ENCODE peak calls at places on chromosomes 7 and 10, in ten cellular contexts. N, M, F, I, H, D, P, Y, Z and J are unnamed samples.

GRCh38 chr7:12244694-12245093 is 33.6 kb downstream of the TMEM106B start:
- DNase-seq in N (no peak), M (no peak), F (no peak), I (no peak), H (no peak), D (no peak), P (no peak), Y (no peak), Z (no peak), J (no peak)

GRCh38 chr7:106064836-106065559 is 47.1 kb downstream of the SYPL1 start:
- DNase-seq in N (peak), M (no peak), F (no peak), I (no peak), H (peak), D (peak), P (peak), Y (peak), Z (peak), J (peak)

GRCh38 chr10:72009062-72009429 is 44.9 kb downstream of the CHST3 start:
- DNase-seq in N (no peak), M (no peak), F (no peak), I (no peak), H (no peak), D (no peak), P (peak), Y (no peak), Z (no peak), J (no peak)

GRCh38 chr10:22723343-22723779 is 9.0 kb upstream of the PIP4K2A start:
- DNase-seq in N (no peak), M (no peak), F (no peak), I (no peak), H (no peak), D (no peak), P (no peak), Y (no peak), Z (no peak), J (no peak)

GRCh38 chr10:64537931-64538330 is 1016.7 kb downstream of the REEP3 start:
- DNase-seq in N (no peak), M (no peak), F (no peak), I (no peak), H (no peak), D (no peak), P (no peak), Y (no peak), Z (no peak), J (no peak)

GRCh38 chr7:105652359-105652993 is 71.2 kb upstream of the EFCAB10 start:
- DNase-seq in N (peak), M (peak), F (peak), I (peak), H (peak), D (peak), P (peak), Y (peak), Z (peak), J (no peak)

GRCh38 chr7:157058026-157058425 is 47.6 kb upstream of the MNX1 start:
- DNase-seq in N (no peak), M (no peak), F (no peak), I (no peak), H (no peak), D (no peak), P (no peak), Y (no peak), Z (no peak), J (no peak)

GRCh38 chr7:140005341-140005740 is 57.4 kb downstream of the PARP12 start:
- DNase-seq in N (no peak), M (no peak), F (no peak), I (no peak), H (no peak), D (no peak), P (no peak), Y (no peak), Z (no peak), J (no peak)

GRCh38 chr10:480498-480927 is 209.0 kb downstream of the DIP2C start:
- DNase-seq in N (peak), M (no peak), F (no peak), I (no peak), H (no peak), D (no peak), P (no peak), Y (no peak), Z (no peak), J (no peak)

GRCh38 chr7:141660259-141660658 is 41.7 kb downstream of the DENND11 start:
- DNase-seq in N (no peak), M (no peak), F (no peak), I (no peak), H (no peak), D (no peak), P (no peak), Y (no peak), Z (no peak), J (no peak)

GRCh38 chr10:72421895-72422540 is 67.3 kb upstream of the DNAJB12 start:
- DNase-seq in N (peak), M (no peak), F (peak), I (no peak), H (no peak), D (no peak), P (no peak), Y (no peak), Z (no peak), J (no peak)

GRCh38 chr7:37901236-37901827 is 15.3 kb downstream of the SFRP4 start:
- DNase-seq in N (no peak), M (peak), F (peak), I (no peak), H (no peak), D (no peak), P (peak), Y (peak), Z (peak), J (peak)

GRCh38 chr10:96321822-96322221 is 17.6 kb downstream of the DNTT start:
- DNase-seq in N (peak), M (no peak), F (peak), I (no peak), H (no peak), D (no peak), P (no peak), Y (no peak), Z (no peak), J (no peak)

GRCh38 chr10:113045155-113046055 is 95.4 kb downstream of the TCF7L2 start:
- DNase-seq in N (no peak), M (no peak), F (no peak), I (no peak), H (no peak), D (no peak), P (peak), Y (peak), Z (peak), J (peak)

GRCh38 chr10:129911451-129912160 is 52.5 kb downstream of the EBF3 start:
- DNase-seq in N (no peak), M (no peak), F (no peak), I (no peak), H (no peak), D (no peak), P (no peak), Y (no peak), Z (no peak), J (no peak)

GRCh38 chr10:130443236-130443635 is 307.0 kb downstream of the GLRX3 start:
- DNase-seq in N (peak), M (no peak), F (no peak), I (no peak), H (no peak), D (no peak), P (no peak), Y (no peak), Z (no peak), J (no peak)

GRCh38 chr10:51804861-51805260 is 105.5 kb upstream of the CSTF2T start:
- DNase-seq in N (no peak), M (no peak), F (no peak), I (no peak), H (no peak), D (no peak), P (peak), Y (peak), Z (no peak), J (no peak)

GRCh38 chr10:75972494-75973276 is 541.3 kb downstream of the LRMDA start:
- DNase-seq in N (no peak), M (peak), F (no peak), I (no peak), H (no peak), D (no peak), P (peak), Y (peak), Z (no peak), J (no peak)

GRCh38 chr7:121714559-121715303 is 158.2 kb upstream of the PTPRZ1 start:
- DNase-seq in N (no peak), M (peak), F (peak), I (no peak), H (no peak), D (no peak), P (no peak), Y (no peak), Z (no peak), J (no peak)

GRCh38 chr10:72851524-72851923 is 42.0 kb upstream of the OIT3 start:
- DNase-seq in N (no peak), M (no peak), F (no peak), I (no peak), H (no peak), D (no peak), P (no peak), Y (no peak), Z (no peak), J (no peak)

GRCh38 chr7:44678468-44679179 is 70.0 kb upstream of the ZMIZ2 start:
- DNase-seq in N (no peak), M (no peak), F (no peak), I (no peak), H (peak), D (peak), P (peak), Y (peak), Z (no peak), J (no peak)

GRCh38 chr10:8331387-8331786 is 276.9 kb downstream of the GATA3 start:
- DNase-seq in N (no peak), M (no peak), F (no peak), I (peak), H (no peak), D (no peak), P (no peak), Y (no peak), Z (no peak), J (no peak)

GRCh38 chr7:159296093-159296681 is 151.5 kb upstream of the VIPR2 start:
- DNase-seq in N (no peak), M (no peak), F (no peak), I (no peak), H (no peak), D (no peak), P (no peak), Y (no peak), Z (no peak), J (no peak)

GRCh38 chr10:11639346-11639745 is 27.9 kb upstream of the USP6NL start:
- DNase-seq in N (no peak), M (no peak), F (no peak), I (no peak), H (no peak), D (no peak), P (no peak), Y (no peak), Z (no peak), J (no peak)

GRCh38 chr10:48287417-48288391 is 13.2 kb upstream of the FRMPD2 start:
- DNase-seq in N (no peak), M (peak), F (no peak), I (no peak), H (no peak), D (no peak), P (no peak), Y (no peak), Z (no peak), J (no peak)

GRCh38 chr10:3065622-3066021 is 1.7 kb upstream of the PFKP start:
- DNase-seq in N (no peak), M (peak), F (no peak), I (no peak), H (no peak), D (no peak), P (no peak), Y (no peak), Z (no peak), J (no peak)

GRCh38 chr7:42883950-42884349 is 27.9 kb downstream of the C7orf25 start:
- DNase-seq in N (peak), M (no peak), F (peak), I (no peak), H (peak), D (no peak), P (no peak), Y (no peak), Z (peak), J (no peak)

GRCh38 chr10:26430641-26431163 is 7.4 kb upstream of the APBB1IP start:
- DNase-seq in N (no peak), M (no peak), F (no peak), I (no peak), H (no peak), D (no peak), P (peak), Y (no peak), Z (no peak), J (no peak)

DNA sequence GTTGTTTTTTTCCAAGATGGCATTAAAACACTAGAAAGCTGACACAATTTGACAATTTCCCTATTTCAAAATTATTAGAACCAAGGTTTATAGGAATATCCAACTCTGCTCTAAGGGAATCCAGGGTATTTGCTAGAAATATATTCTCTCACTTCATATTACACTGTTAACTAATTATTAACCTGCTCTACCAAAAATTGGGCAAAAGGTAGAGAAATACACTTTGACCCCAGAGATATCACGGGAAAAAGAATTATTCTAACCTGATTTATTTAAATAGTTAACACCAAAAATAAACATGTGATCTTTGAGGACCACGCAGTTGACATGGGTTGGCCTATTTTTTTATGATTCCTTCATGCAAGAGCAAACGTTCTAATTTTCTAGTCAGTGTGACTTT is 21.6 kb upstream of the FAM13C start:
- DNase-seq in N (no peak), M (no peak), F (no peak), I (no peak), H (no peak), D (no peak), P (no peak), Y (no peak), Z (no peak), J (no peak)
- H3K27ac ChIP-seq in N (no peak), M (no peak), F (no peak), I (no peak), H (no peak), D (no peak), P (no peak), Y (no peak), Z (no peak), J (no peak)

GRCh38 chr7:155298834-155299538 is 1.3 kb downstream of the INSIG1 start:
- DNase-seq in N (peak), M (peak), F (peak), I (peak), H (peak), D (peak), P (peak), Y (peak), Z (peak), J (peak)

GRCh38 chr7:155303039-155303593 is 5.4 kb downstream of the INSIG1 start:
- DNase-seq in N (no peak), M (no peak), F (no peak), I (no peak), H (no peak), D (no peak), P (no peak), Y (no peak), Z (no peak), J (no peak)

GRCh38 chr7:155299539-155300202 is 2.0 kb downstream of the INSIG1 start:
- DNase-seq in N (no peak), M (no peak), F (no peak), I (peak), H (no peak), D (no peak), P (peak), Y (no peak), Z (no peak), J (no peak)

GRCh38 chr7:155298288-155298833 is 683 bp downstream of the INSIG1 start:
- DNase-seq in N (no peak), M (no peak), F (peak), I (peak), H (no peak), D (no peak), P (peak), Y (no peak), Z (no peak), J (no peak)

DNA sequence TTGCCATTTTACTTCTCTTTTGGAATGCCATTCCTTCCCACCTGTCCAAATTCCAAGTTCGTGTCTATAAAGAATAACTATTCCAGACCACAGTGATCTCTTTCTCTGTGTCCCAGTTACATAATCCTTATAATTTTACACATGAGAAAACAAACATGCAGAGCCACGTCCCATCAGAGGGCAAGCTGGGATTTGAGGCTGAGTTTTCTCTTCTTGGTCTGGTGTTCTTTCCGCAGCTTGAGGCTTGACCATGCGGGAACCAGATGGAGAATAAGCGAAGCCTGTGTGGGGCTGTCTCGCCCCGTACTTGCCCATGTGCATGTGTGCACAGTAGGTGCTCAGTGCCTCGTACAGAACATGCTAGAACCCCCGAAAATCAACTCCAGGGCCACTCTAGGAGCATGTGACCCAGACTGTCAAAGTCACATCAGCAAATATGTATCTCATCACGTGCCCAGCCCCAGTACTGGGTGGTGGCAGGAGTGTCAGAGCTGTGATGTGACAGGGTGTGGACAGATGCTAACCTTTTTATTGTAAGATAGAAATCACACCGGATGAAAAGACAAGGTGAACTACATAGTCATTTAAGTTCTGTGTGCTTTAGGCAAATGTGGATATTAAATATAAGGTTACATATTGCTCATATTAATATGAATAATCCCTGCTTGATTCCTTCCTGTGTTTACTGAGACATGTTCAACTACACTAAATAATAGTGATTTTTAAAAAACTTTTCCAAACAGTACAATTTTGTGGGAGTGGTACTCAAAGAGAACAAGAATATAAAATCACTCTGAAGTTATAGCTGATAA is 3.2 kb downstream of the INSIG1 start:
- DNase-seq in N (no peak), M (no peak), F (no peak), I (no peak), H (no peak), D (no peak), P (no peak), Y (no peak), Z (no peak), J (no peak)
- H3K27ac ChIP-seq in N (no peak), M (no peak), F (no peak), I (peak), H (no peak), D (no peak), P (no peak), Y (no peak), Z (no peak), J (no peak)

GRCh38 chr7:90719159-90719558 is 123.0 kb downstream of the CDK14 start:
- DNase-seq in N (no peak), M (no peak), F (no peak), I (no peak), H (no peak), D (no peak), P (no peak), Y (no peak), Z (no peak), J (no peak)

GRCh38 chr7:90723233-90723632 is 127.1 kb downstream of the CDK14 start:
- DNase-seq in N (no peak), M (no peak), F (no peak), I (no peak), H (no peak), D (no peak), P (no peak), Y (no peak), Z (no peak), J (no peak)

GRCh38 chr7:90723866-90724265 is 127.7 kb downstream of the CDK14 start:
- DNase-seq in N (no peak), M (no peak), F (no peak), I (no peak), H (no peak), D (no peak), P (no peak), Y (no peak), Z (no peak), J (no peak)

GRCh38 chr7:90720970-90721768 is 125.0 kb downstream of the CDK14 start:
- DNase-seq in N (no peak), M (no peak), F (peak), I (no peak), H (no peak), D (no peak), P (peak), Y (peak), Z (no peak), J (no peak)

GRCh38 chr7:90721869-90722431 is 125.8 kb downstream of the CDK14 start:
- DNase-seq in N (no peak), M (no peak), F (no peak), I (no peak), H (no peak), D (no peak), P (no peak), Y (no peak), Z (no peak), J (no peak)
- H3K27ac ChIP-seq in N (no peak), M (no peak), F (no peak), I (no peak), H (no peak), D (no peak), P (peak), Y (no peak), Z (no peak), J (no peak)

GRCh38 chr10:86899670-86900276 is 57.6 kb downstream of the MMRN2 start:
- DNase-seq in N (no peak), M (peak), F (peak), I (peak), H (peak), D (no peak), P (peak), Y (peak), Z (peak), J (peak)

GRCh38 chr10:86905429-86905828 is 52.0 kb downstream of the MMRN2 start:
- DNase-seq in N (no peak), M (no peak), F (no peak), I (no peak), H (no peak), D (no peak), P (peak), Y (no peak), Z (no peak), J (no peak)

GRCh38 chr10:86900955-86901354 is 56.5 kb downstream of the MMRN2 start:
- DNase-seq in N (no peak), M (peak), F (no peak), I (no peak), H (peak), D (peak), P (peak), Y (peak), Z (no peak), J (no peak)

GRCh38 chr10:86899128-86899527 is 58.3 kb downstream of the MMRN2 start:
- DNase-seq in N (peak), M (peak), F (peak), I (no peak), H (no peak), D (no peak), P (no peak), Y (no peak), Z (no peak), J (no peak)

GRCh38 chr10:86904600-86904999 is 52.8 kb downstream of the MMRN2 start:
- DNase-seq in N (no peak), M (no peak), F (no peak), I (no peak), H (no peak), D (no peak), P (no peak), Y (no peak), Z (no peak), J (no peak)
- H3K27ac ChIP-seq in N (no peak), M (peak), F (no peak), I (no peak), H (peak), D (no peak), P (no peak), Y (no peak), Z (no peak), J (no peak)

DNA sequence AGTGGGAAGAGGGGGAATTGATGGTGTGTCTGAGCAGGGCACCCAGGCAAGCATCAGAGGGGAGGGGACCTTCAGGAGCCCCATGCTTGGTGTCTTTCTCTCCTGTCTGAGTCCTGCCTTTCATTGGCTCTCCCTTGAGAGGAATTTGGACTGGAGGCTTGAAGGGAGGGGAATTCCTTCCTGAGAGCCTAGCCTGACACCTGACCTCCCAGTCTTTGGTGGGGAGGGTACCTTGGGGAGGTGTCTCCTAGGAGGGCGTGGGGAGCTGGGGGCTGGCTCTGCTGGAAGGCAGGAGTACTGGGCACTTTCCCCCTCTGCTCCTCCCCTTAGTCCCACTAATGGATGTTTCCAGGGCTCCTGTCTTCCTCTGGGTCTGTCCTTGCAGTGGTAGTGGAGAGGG is 1.3 kb upstream of the SFRP5 start:
- DNase-seq in N (no peak), M (no peak), F (peak), I (no peak), H (no peak), D (no peak), P (no peak), Y (no peak), Z (no peak), J (no peak)
- H3K27ac ChIP-seq in N (no peak), M (no peak), F (no peak), I (no peak), H (no peak), D (no peak), P (no peak), Y (no peak), Z (no peak), J (no peak)